ENCODE peak calls at places on chromosomes 13 and 19, in six cellular contexts. E, Q, C, V, T and D are unnamed samples.

GRCh38 chr13:35164324-35164932 is 222.4 kb downstream of the NBEA start:
- DNase-seq in V (no peak), C (peak; percentile 27), Q (no peak), E (no peak), T (no peak), D (no peak)

GRCh38 chr13:32426191-32426980 is 1.5 kb downstream of the N4BP2L1 start:
- DNase-seq in Q (no peak), V (no peak), T (no peak), E (peak; percentile 23), C (no peak), D (peak; percentile 50)

GRCh38 chr19:40241809-40242384 is 15.4 kb upstream of the CCNP start:
- DNase-seq in E (peak; percentile 93), T (peak; percentile 91), Q (peak; percentile 38), V (peak; percentile 40), C (no peak), D (no peak)

GRCh38 chr19:608155-609000 is 18.7 kb downstream of the HCN2 start:
- DNase-seq in V (no peak), Q (no peak), C (no peak), T (no peak), E (no peak), D (peak; percentile 40)

GRCh38 chr19:35320285-35320706 is 8.7 kb upstream of the CD22 start:
- DNase-seq in E (no peak), T (no peak), C (no peak), V (no peak), Q (no peak), D (no peak)

GRCh38 chr19:44346556-44346955 is 9.9 kb downstream of the ZNF112 start:
- DNase-seq in T (no peak), Q (no peak), C (no peak), V (no peak), E (no peak), D (no peak)

GRCh38 chr13:92255533-92255932 is 857.1 kb downstream of the GPC5 start:
- DNase-seq in Q (no peak), E (no peak), C (no peak), V (no peak), T (no peak), D (no peak)

GRCh38 chr13:52048516-52048915 is 24.0 kb downstream of the UTP14C start:
- DNase-seq in E (no peak), T (no peak), Q (no peak), V (no peak), C (peak; percentile 41), D (no peak)

GRCh38 chr19:17469371-17470203 is 737 bp upstream of the SLC27A1 start:
- DNase-seq in C (peak; percentile 89), T (peak; percentile 98), Q (peak; percentile 99), E (peak; percentile 98), V (peak; percentile 97), D (peak; percentile 97)
- TF ChIP-seq POLR2A in C (no peak), T (no peak), Q (peak; percentile 41), E (no peak), V (no peak), D (no peak)

GRCh38 chr19:41323023-41323422 is 13.1 kb downstream of the CCDC97 start:
- DNase-seq in V (no peak), C (peak; percentile 92), Q (no peak), T (peak; percentile 61), E (peak; percentile 56), D (no peak)
- TF ChIP-seq POLR2A in V (no peak), C (no peak), Q (no peak), T (no peak), E (no peak), D (no peak)

DNA sequence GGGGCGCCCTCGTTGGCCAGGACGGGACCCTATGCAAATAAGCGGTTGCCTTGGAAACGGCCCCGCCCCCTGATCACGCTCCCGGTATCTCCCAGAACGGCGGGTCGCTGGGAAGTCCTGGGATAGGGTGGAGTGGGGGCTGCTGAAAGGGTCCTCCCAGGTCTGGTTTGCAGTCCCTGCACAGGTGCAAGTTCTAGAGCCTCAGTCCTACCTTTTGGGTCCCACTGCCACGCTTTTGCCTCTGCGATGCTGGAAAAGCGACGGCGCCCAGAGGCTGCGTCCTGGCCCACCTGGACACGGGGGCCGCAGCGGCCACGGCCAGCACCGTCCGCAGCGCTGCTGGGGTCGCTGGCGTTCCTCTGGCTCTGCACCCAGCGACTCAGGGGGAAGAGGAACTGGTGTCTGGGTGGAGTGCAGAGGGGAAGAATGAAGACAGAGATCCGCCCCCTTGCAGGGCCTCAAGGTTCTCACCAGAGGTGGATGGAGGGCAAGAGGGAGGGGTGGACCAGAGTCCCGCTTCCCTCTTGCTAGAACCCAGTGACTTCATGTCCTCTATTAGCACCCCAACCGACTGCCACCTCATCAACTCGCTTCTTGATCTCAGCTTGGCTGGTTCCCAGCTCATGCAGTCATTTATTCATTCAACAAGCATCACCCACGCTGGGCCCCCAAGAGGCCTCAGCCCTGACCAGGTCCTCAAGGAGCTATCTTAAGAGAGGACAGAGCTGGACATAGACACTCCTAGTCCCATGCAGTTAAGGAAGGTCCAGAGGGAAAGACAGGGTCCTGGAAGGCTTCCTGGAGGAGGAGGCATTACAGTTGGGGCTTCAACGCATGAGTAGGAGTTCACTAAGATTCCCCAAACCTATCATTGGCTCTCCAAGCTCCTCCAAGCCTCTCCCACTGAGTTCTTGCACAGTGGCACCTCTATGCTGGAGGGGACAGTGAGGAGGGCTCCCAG is at the start of gene LRRC25:
- DNase-seq in C (no peak), T (peak; percentile 65), V (no peak), Q (no peak), E (peak; percentile 83), D (peak; percentile 63)
- TF ChIP-seq POLR2A in C (no peak), T (no peak), V (no peak), Q (peak; percentile 27), E (no peak), D (peak; percentile 64)

DNA sequence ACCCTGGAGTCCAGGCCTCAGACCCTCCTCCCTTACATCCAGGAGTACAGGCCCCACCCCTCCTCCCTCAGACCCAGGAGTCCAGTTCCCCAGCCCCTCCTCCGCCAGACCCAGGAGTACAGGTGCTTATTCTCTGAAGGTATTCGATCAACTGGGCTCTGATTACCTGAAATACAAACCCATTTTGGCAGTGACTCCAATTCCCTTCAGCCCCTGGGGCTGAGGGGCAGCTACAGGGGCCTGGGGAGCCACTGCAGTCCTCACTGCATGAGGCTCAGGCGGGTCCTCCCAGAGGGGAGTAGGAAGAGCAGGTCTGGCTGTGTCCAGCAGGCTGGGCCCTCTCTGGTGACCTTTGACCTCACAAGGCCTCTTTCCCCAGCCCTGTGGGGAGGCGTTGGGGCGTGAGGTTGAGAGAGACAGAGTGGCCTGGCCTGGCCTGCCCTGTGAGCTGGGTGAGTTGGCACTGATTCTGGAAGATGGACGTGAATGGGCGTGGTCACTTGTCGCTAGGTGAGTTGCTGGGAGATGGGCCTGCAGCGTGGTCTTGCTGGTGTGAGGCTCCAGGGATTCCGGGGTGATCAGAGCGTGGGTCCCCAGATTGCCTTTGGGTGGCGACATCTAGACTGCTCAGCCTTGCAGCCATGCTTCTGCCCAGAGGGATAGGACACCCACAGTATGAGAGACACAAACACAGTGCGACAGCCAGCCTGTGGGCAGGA is 3.1 kb downstream of the BCAT2 start:
- DNase-seq in C (no peak), V (no peak), T (no peak), Q (no peak), E (no peak), D (peak; percentile 75)
- TF ChIP-seq POLR2A in C (no peak), V (no peak), T (no peak), Q (no peak), E (no peak), D (no peak)

DNA sequence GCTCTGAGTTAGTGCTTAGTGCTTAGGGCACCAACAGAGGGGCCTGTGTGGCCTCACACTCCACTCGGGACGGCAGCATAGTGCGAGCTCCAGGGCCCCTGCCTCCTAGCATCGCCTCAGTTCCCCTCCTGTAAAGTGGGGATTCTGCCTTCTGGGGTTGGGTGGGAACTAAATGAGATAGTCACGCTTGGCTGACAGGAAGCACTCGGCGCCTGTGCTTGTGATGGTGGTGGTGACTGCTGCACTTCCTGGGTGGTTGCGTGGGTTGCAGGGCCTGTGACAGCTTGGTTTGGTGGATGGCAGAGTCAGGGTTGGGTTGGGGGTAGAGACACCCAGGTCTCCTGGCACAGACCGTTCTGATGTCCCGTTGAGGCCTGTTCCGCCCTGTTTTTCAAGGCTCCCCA is 7.7 kb downstream of the PLEKHF1 start:
- DNase-seq in T (no peak), Q (no peak), V (no peak), E (no peak), C (no peak), D (no peak)
- TF ChIP-seq POLR2A in T (no peak), Q (no peak), V (no peak), E (no peak), C (no peak), D (no peak)

GRCh38 chr19:33412617-33413425 is 39.3 kb downstream of the CEBPG start:
- DNase-seq in Q (no peak), T (no peak), V (no peak), E (no peak), C (no peak), D (peak; percentile 50)
- TF ChIP-seq POLR2A in Q (no peak), T (no peak), V (no peak), E (no peak), C (no peak), D (no peak)

GRCh38 chr13:40770934-40771618 is at the start of gene MRPS31:
- DNase-seq in V (peak; percentile 88), Q (peak; percentile 86), C (peak; percentile 91), T (peak; percentile 98), E (peak; percentile 97), D (peak; percentile 99)
- TF ChIP-seq POLR2A in V (peak; percentile 32), Q (peak; percentile 57), C (peak; percentile 51), T (no peak), E (peak; percentile 37), D (peak; percentile 70)

DNA sequence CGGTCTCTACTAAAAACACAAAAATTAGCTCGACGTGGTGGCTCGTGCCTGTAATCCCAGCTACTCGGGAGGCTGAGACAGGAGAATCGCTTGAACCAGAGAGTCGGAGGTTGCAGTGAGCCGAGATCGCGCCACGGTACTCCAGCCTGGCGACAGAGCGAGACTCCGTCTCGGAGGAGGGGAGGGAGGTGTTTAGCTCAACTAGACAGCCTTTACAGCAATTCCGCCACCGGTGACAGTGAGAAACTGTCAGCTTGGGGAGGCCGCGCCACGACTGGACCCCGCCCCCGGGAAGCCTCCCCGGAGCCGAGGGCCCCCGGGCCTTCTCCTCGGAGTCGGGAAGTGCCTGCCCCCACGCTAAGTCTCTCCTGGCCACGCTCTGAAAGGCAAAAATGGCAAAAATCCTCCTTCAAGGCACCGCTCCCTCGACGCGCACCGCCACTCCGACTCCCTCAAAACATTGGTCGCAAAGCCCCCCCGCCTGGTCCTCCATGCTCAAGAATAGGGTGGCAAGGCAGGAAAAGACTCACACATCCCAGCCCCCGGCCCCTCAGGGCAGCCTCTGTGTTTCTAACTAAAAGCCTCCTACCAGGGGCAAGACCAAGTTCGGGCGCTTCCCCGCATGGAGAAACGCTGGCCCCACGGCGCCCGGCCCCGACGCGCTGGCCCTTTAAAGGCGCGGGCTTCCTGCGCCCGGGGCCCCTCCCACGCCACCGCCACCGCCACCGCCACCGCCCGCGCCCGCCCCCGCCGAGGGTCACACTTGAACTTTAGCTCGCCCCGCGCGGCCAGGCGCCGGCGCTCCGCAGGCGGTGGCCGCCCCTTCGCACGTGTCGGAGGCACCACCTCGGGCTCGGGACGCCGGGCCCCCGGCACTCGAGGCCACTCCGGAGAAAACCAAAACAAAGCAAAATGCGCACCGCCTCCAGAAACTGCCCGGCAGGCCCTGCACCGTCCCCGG is 2.1 kb downstream of the FOXO1 start:
- DNase-seq in E (peak; percentile 83), V (peak; percentile 55), T (peak; percentile 78), C (no peak), Q (peak; percentile 73), D (peak; percentile 93)
- TF ChIP-seq POLR2A in E (no peak), V (peak; percentile 22), T (no peak), C (no peak), Q (peak; percentile 66), D (peak; percentile 67)

GRCh38 chr19:42422576-42423461 is 4.4 kb downstream of the LIPE start:
- DNase-seq in V (no peak), C (no peak), Q (no peak), T (peak; percentile 58), E (peak; percentile 62), D (no peak)
- TF ChIP-seq POLR2A in V (no peak), C (no peak), Q (no peak), T (peak; percentile 9), E (no peak), D (no peak)